ENCODE peak calls at places on chromosomes 11 and 22, in five cellular contexts. W is Caco-2, J is kidney, X is breast epithelium, R is DND-41. A is an unnamed sample.

GRCh38 chr11:8269636-8270035 is 6.0 kb upstream of the LMO1 start:
- DNase-seq in W (no peak), X (no peak), J (no peak), R (no peak), A (no peak)

GRCh38 chr11:117995472-117995871 is 9.3 kb downstream of the IL10RA start:
- DNase-seq in R (no peak), W (no peak), J (no peak), X (no peak), A (no peak)

GRCh38 chr11:36427876-36428275 is 82.2 kb downstream of the TRAF6 start:
- DNase-seq in J (no peak), W (no peak), R (no peak), X (no peak), A (no peak)

GRCh38 chr11:118180300-118180703 is 3.9 kb upstream of the SCN2B start:
- DNase-seq in J (no peak), R (peak; percentile 72), X (no peak), W (no peak), A (peak; percentile 50)

GRCh38 chr11:111939836-111940604 is 2.9 kb downstream of the DIXDC1 start:
- DNase-seq in W (no peak), R (no peak), X (no peak), J (no peak), A (no peak)

GRCh38 chr22:25775501-25775900 is 33.5 kb downstream of the MYO18B start:
- DNase-seq in J (no peak), R (no peak), X (no peak), W (peak; percentile 37), A (no peak)

GRCh38 chr11:48063424-48063978 is 83.1 kb downstream of the PTPRJ start:
- DNase-seq in R (no peak), J (no peak), W (no peak), X (no peak), A (no peak)

GRCh38 chr22:23393721-23394320 is 186.3 kb downstream of the IGLL1 start:
- DNase-seq in X (peak; percentile 40), R (no peak), W (no peak), J (no peak), A (no peak)

GRCh38 chr22:44995282-44995597 is 14.6 kb downstream of the PHF21B start:
- DNase-seq in J (no peak), W (no peak), R (no peak), X (no peak), A (peak; percentile 31)

GRCh38 chr11:27910186-27910941 is 197.6 kb downstream of the KIF18A start:
- DNase-seq in W (no peak), J (no peak), R (no peak), X (no peak), A (no peak)

GRCh38 chr11:34266090-34266912 is 91.5 kb downstream of the ABTB2 start:
- DNase-seq in X (no peak), R (no peak), J (no peak), W (no peak), A (no peak)

GRCh38 chr11:8440649-8441048 is 153.4 kb downstream of the STK33 start:
- DNase-seq in X (no peak), W (no peak), J (no peak), R (no peak), A (no peak)

GRCh38 chr11:78539566-78539965 is 35.1 kb downstream of the NARS2 start:
- DNase-seq in W (no peak), J (no peak), X (no peak), R (no peak), A (no peak)

GRCh38 chr22:20547029-20547428 is 39.6 kb downstream of the MED15 start:
- DNase-seq in X (no peak), R (no peak), J (no peak), W (no peak), A (no peak)
- H3K4me1 ChIP-seq in X (peaks cover 17% of the 10 kb centered on the region), R (peaks cover 21% of the 10 kb centered on the region), J (peaks cover 34% of the 10 kb centered on the region), W (peaks cover 5% of the 10 kb centered on the region), A (peaks cover 50% of the 10 kb centered on the region)

DNA sequence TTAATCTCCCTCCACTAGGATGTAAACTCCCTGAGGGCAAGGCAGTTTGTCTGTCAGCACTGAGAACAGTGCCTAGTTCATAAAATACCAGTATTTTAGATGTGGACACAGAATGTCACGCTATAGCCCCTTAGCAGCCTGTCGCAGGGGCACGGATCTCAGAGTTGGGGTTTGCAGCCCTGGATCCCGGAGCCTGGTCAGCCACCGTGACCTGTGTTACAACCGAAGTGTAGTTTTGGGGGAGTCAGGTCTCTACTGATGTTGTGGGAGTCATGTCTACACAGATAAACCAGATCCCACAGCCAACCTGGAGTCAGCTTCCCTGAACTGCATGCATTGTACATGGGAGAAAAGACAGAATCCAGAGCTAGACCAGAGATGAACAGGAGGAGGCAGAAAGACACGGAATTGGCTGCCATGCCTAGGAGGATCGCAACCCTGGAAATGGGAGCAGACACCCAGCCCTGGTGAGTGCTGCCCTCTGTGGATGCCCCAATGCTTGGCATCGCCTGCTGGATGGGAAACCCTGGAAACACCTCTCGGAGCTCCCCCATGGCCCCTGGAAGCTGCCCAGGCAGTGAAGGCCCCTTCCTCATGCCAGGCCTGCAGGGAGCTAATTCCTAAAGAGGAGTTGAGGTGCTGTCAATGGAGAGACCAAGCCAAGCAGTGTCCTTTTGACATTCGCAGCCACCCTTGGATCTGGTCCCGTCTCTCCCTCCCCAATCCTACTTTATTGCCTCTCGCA is 851.3 kb downstream of the TBC1D22A start:
- DNase-seq in J (peak; percentile 32), W (no peak), R (no peak), X (no peak), A (no peak)
- H3K9me3 ChIP-seq in J (no peaks in the 10 kb centered on the region), W (no peaks in the 10 kb centered on the region), R (no peaks in the 10 kb centered on the region), X (peaks cover 5% of the 10 kb centered on the region), A (no peaks in the 10 kb centered on the region)

DNA sequence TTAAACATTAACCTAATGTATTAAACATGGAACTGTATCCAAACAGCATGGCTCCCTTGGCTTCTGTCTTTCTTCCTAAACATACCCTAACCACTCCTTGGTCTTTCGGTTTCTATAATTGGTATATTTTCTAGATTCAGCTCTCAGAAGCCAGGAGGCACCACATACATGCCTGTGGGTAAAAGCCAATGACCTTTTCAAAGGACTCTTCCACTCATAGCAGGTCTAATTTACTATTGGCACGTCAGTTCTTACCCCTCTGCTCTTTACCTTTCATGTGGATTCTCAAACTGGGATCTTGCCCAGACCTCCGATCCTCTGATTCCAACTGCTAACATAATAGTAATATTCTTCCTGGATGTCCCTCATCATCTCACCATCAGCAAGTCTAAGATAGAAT is 835.1 kb downstream of the NTM start:
- DNase-seq in J (no peak), X (no peak), R (no peak), W (no peak), A (no peak)
- H3K4me1 ChIP-seq in J (no peaks in the 10 kb centered on the region), X (no peaks in the 10 kb centered on the region), R (no peaks in the 10 kb centered on the region), W (no peaks in the 10 kb centered on the region), A (no peaks in the 10 kb centered on the region)

DNA sequence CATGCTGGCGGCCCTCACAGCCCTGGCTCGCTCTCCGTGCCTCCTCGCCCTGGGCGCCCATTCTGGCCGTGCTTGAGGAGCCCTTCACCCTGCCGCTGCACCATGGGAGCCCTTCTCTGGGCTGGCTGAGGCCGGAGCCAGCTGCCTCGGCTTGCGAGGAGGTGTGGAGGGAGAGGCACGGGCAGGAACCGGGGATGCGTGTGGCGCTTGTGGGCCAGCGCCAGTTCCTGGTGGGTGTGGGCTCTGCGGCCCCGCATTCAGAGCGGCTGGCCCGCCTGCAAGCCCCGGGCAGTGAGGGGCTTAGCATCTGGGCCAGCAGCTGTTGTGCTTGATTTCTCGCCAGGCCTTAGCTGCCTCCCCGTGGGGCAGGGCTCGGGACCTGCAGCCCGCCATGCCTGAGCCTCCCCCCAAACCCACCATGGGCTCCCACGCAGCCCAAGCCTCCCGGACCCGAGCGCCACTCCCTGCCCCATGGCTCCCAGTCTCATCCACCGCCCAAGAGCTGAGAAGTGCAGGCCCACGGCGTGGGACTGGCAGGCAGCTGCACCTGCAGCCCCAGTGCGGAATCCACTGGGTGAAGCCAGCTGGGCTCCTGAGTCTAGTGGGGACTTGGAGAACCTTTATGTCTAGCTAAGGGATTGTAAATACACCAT is 163.4 kb upstream of the LRRC4C start:
- DNase-seq in J (peak; percentile 72), X (no peak), R (no peak), W (no peak), A (no peak)
- H3K9me3 ChIP-seq in J (no peaks in the 10 kb centered on the region), X (no peaks in the 10 kb centered on the region), R (peaks cover 3% of the 10 kb centered on the region), W (no peaks in the 10 kb centered on the region), A (no peaks in the 10 kb centered on the region)

GRCh38 chr11:16889905-16890304 is 124.3 kb downstream of the PLEKHA7 start:
- DNase-seq in J (no peak), X (no peak), R (no peak), W (no peak), A (no peak)
- H3K4me1 ChIP-seq in J (no peaks in the 10 kb centered on the region), X (no peaks in the 10 kb centered on the region), R (no peaks in the 10 kb centered on the region), W (peaks cover 35% of the 10 kb centered on the region), A (no peaks in the 10 kb centered on the region)

GRCh38 chr22:48893288-48894063 is 934.2 kb downstream of the BRD1 start:
- DNase-seq in R (no peak), J (no peak), X (no peak), W (no peak), A (no peak)
- H3K9me3 ChIP-seq in R (no peaks in the 10 kb centered on the region), J (no peaks in the 10 kb centered on the region), X (no peaks in the 10 kb centered on the region), W (no peaks in the 10 kb centered on the region), A (no peaks in the 10 kb centered on the region)